ENCODE peak calls at places on chromosomes 6 and 20, in nine cellular contexts. Z is endodermal cell, F is neuronal stem cell, Y is thyroid gland, D is left lung, L is psoas muscle, N is IMR-90, O is neural progenitor cell, V is uterus. A is an unnamed sample.

GRCh38 chr20:23080521-23080920 is 5.6 kb downstream of the CD93 start:
- DNase-seq in Z (no peak), F (no peak), Y (no peak), D (no peak), L (no peak), N (no peak), O (no peak), V (no peak), A (no peak)

GRCh38 chr6:7086488-7086887 is 21.3 kb upstream of the RREB1 start:
- DNase-seq in Z (no peak), F (no peak), Y (no peak), D (peak; percentile 47), L (peak; percentile 44), N (peak; percentile 28), O (no peak), V (peak; percentile 34), A (no peak)

GRCh38 chr6:111260570-111261298 is 173.4 kb downstream of the SLC16A10 start:
- DNase-seq in Z (no peak), F (no peak), Y (no peak), D (no peak), L (no peak), N (peak; percentile 53), O (no peak), V (no peak), A (no peak)

GRCh38 chr6:165231581-165232276 is 77.7 kb downstream of the C6orf118 start:
- DNase-seq in Z (peak; percentile 61), F (no peak), Y (peak; percentile 12), D (no peak), L (no peak), N (no peak), O (peak; percentile 52), V (no peak), A (peak; percentile 54)

GRCh38 chr6:29974901-29975560 is 32.7 kb downstream of the HLA-A start:
- DNase-seq in Z (peak; percentile 73), F (no peak), Y (peak; percentile 20), D (no peak), L (no peak), N (no peak), O (peak; percentile 42), V (no peak), A (peak; percentile 51)

GRCh38 chr6:90811596-90812226 is 224.8 kb upstream of the MAP3K7 start:
- DNase-seq in Z (no peak), F (no peak), Y (peak; percentile 11), D (no peak), L (no peak), N (no peak), O (no peak), V (no peak), A (no peak)

GRCh38 chr6:82370788-82371187 is 7.2 kb downstream of the TPBG start:
- DNase-seq in Z (peak; percentile 55), F (no peak), Y (no peak), D (no peak), L (no peak), N (no peak), O (no peak), V (no peak), A (peak; percentile 32)

GRCh38 chr6:139872635-139873034 is 498.2 kb upstream of the CITED2 start:
- DNase-seq in Z (no peak), F (no peak), Y (no peak), D (no peak), L (no peak), N (no peak), O (no peak), V (peak; percentile 24), A (no peak)

GRCh38 chr6:149450679-149451360 is 34.0 kb downstream of the ZC3H12D start:
- DNase-seq in Z (peak; percentile 72), F (no peak), Y (peak; percentile 80), D (peak; percentile 41), L (peak; percentile 39), N (no peak), O (peak; percentile 53), V (peak; percentile 35), A (peak; percentile 54)

GRCh38 chr6:83430606-83431544 is at the start of gene ME1:
- DNase-seq in Z (peak; percentile 92), F (peak; percentile 52), Y (peak; percentile 86), D (peak; percentile 93), L (peak; percentile 87), N (peak; percentile 86), O (peak; percentile 86), V (peak; percentile 55), A (peak; percentile 79)

GRCh38 chr6:147586044-147586443 is 77.6 kb downstream of the SAMD5 start:
- DNase-seq in Z (no peak), F (no peak), Y (peak; percentile 63), D (no peak), L (no peak), N (peak; percentile 55), O (no peak), V (peak; percentile 20), A (no peak)

GRCh38 chr6:33905081-33905609 is 101.3 kb upstream of the MLN start:
- DNase-seq in Z (no peak), F (no peak), Y (no peak), D (no peak), L (no peak), N (no peak), O (no peak), V (no peak), A (no peak)

GRCh38 chr6:135144678-135145508 is 36.2 kb upstream of the MYB start:
- DNase-seq in Z (no peak), F (no peak), Y (peak; percentile 38), D (no peak), L (no peak), N (peak; percentile 43), O (peak; percentile 42), V (no peak), A (peak; percentile 61)

GRCh38 chr6:166900956-166901607 is 55.3 kb downstream of the RNASET2 start:
- DNase-seq in Z (no peak), F (no peak), Y (no peak), D (no peak), L (no peak), N (no peak), O (no peak), V (no peak), A (no peak)

DNA sequence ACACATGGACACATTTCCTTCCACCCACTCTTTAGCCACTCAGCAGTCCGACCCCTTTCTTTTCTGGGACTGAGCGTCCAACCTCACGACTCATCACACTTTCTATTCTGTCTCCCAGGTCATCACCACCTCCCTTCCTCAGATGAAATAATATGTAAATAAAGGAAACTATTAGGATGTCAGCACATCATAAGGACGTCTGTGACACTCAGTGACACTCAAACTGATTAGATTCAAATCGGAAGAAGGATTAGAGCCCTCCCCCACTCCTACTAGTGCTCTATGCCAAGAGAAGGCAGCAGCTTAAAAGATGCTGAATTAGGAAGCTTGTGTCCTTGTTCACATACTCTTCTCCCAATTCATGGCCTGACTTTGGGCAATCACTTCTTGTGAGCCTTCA is 113.6 kb downstream of the TNFRSF21 start:
- DNase-seq in Z (no peak), F (no peak), Y (no peak), D (no peak), L (no peak), N (peak; percentile 28), O (no peak), V (no peak), A (no peak)
- H3K27ac ChIP-seq in Z (no peak overlapping the region), F (no peak overlapping the region), Y (no peak overlapping the region), D (no peak overlapping the region), L (no peak overlapping the region), N (no peak overlapping the region), O (no peak overlapping the region), V (no peak overlapping the region), A (no peak overlapping the region)

GRCh38 chr6:52914516-52914915 is 5.0 kb upstream of the GSTA3 start:
- DNase-seq in Z (no peak), F (no peak), Y (no peak), D (no peak), L (no peak), N (no peak), O (no peak), V (no peak), A (no peak)
- H3K27ac ChIP-seq in Z (no peak overlapping the region), F (no peak overlapping the region), Y (no peak overlapping the region), D (no peak overlapping the region), L (no peak overlapping the region), N (no peak overlapping the region), O (no peak overlapping the region), V (no peak overlapping the region), A (no peak overlapping the region)

GRCh38 chr6:154993710-154994109 is 1.4 kb upstream of the TIAM2 start:
- DNase-seq in Z (no peak), F (no peak), Y (no peak), D (no peak), L (no peak), N (no peak), O (no peak), V (no peak), A (peak; percentile 19)

GRCh38 chr6:154996841-154997311 is 1.8 kb downstream of the TIAM2 start:
- DNase-seq in Z (no peak), F (no peak), Y (no peak), D (no peak), L (no peak), N (no peak), O (peak; percentile 47), V (no peak), A (peak; percentile 32)

GRCh38 chr6:154993026-154993425 is 2.1 kb upstream of the TIAM2 start:
- DNase-seq in Z (no peak), F (no peak), Y (no peak), D (no peak), L (no peak), N (no peak), O (no peak), V (no peak), A (no peak)

GRCh38 chr6:154994881-154995240 is 254 bp upstream of the TIAM2 start:
- DNase-seq in Z (no peak), F (peak; percentile 27), Y (no peak), D (no peak), L (no peak), N (no peak), O (no peak), V (no peak), A (no peak)

DNA sequence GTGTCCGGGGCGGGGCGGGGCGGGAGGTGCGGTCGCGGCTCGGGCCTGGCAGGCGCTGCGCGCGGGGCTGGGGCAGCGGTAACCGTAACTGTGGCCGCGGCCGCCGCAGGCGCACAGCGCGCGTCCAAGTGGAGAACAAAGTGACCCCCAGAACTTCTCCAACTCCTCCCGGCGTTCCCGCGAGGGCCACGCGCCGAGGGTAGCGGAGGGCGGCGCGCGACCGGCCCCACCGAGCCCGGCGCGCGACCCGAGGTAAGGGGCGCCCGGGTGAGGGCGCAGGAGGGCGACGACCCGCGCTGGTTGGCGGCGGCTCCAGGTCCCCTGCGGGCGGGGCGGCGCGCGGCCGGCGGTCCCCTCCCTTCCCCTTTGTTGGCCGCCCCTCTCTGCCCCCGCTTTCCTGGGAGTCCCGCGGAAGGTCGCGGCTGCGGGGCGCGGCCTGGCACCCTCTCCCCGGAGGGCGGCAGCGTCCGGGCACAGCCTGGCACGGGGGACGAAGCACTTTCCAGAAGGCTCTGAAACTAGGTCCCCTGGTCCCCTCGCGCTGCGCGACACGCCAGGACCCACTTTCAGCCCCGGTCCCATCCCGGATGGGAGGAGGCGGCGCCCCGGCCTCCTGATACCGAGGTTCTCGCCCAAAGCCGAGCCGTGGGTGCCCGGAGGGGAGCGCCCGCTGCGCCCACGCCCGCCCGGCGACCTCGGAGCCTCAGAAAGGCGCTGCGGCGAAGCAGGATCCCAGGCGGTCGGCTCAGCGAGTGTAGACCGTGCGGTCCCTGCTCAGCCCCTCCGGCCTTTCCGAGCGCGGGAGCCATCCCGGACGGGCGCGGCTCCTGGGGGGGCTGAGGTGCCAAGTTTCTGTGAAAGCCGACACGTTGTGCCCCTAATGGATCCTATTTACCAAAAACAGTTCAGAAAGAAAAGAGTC is at the start of gene TIAM2:
- DNase-seq in Z (peak; percentile 91), F (peak; percentile 62), Y (peak; percentile 19), D (no peak), L (peak; percentile 32), N (no peak), O (peak; percentile 87), V (no peak), A (peak; percentile 79)
- H3K27ac ChIP-seq in Z (no peak within 1 kb of the TSS), F (no peak within 1 kb of the TSS), Y (no peak within 1 kb of the TSS), D (no peak within 1 kb of the TSS), L (no peak within 1 kb of the TSS), N (peak within 1 kb of the TSS; percentile 35), O (no peak within 1 kb of the TSS), V (peak within 1 kb of the TSS; percentile 2), A (peak within 1 kb of the TSS; percentile 70)

GRCh38 chr20:32559753-32560380 is 25.3 kb downstream of the NOL4L start:
- DNase-seq in Z (no peak), F (no peak), Y (no peak), D (no peak), L (no peak), N (no peak), O (peak; percentile 18), V (no peak), A (no peak)
- H3K27ac ChIP-seq in Z (no peak overlapping the region), F (no peak overlapping the region), Y (no peak overlapping the region), D (no peak overlapping the region), L (no peak overlapping the region), N (no peak overlapping the region), O (no peak overlapping the region), V (no peak overlapping the region), A (no peak overlapping the region)